ENCODE peak calls at places on chromosomes 4 and X, in eight cellular contexts. One of them, this sample, is unnamed.

GRCh38 chr4:152609460-152609859 is 70.3 kb downstream of the TMEM154 start:
- DNase-seq in body of pancreas: no peak
- DNase-seq in Peyer's patch: no peak
- DNase-seq in endothelial cell of umbilical vein: no peak
- DNase-seq in breast epithelium: no peak
- DNase-seq in right lobe of liver: no peak
- DNase-seq in uterus: no peak
- DNase-seq in tibial nerve: no peak
- DNase-seq in this sample: no peak

GRCh38 chr4:173230077-173230476 is 61.5 kb downstream of the GALNT7 start:
- DNase-seq in body of pancreas: no peak
- DNase-seq in Peyer's patch: no peak
- DNase-seq in endothelial cell of umbilical vein: no peak
- DNase-seq in breast epithelium: no peak
- DNase-seq in right lobe of liver: no peak
- DNase-seq in uterus: no peak
- DNase-seq in tibial nerve: no peak
- DNase-seq in this sample: no peak

GRCh38 chr4:127045872-127046271 is 586.9 kb upstream of the INTU start:
- DNase-seq in body of pancreas: no peak
- DNase-seq in Peyer's patch: no peak
- DNase-seq in endothelial cell of umbilical vein: no peak
- DNase-seq in breast epithelium: no peak
- DNase-seq in right lobe of liver: no peak
- DNase-seq in uterus: no peak
- DNase-seq in tibial nerve: no peak
- DNase-seq in this sample: no peak

GRCh38 chrX:50718791-50719190 is 95.2 kb downstream of the SHROOM4 start:
- DNase-seq in body of pancreas: no peak
- DNase-seq in Peyer's patch: no peak
- DNase-seq in endothelial cell of umbilical vein: peak; percentile 21
- DNase-seq in breast epithelium: no peak
- DNase-seq in right lobe of liver: no peak
- DNase-seq in uterus: no peak
- DNase-seq in tibial nerve: no peak
- DNase-seq in this sample: no peak

GRCh38 chrX:39476596-39476995 is 621.2 kb downstream of the BCOR start:
- DNase-seq in body of pancreas: no peak
- DNase-seq in Peyer's patch: no peak
- DNase-seq in endothelial cell of umbilical vein: no peak
- DNase-seq in breast epithelium: no peak
- DNase-seq in right lobe of liver: no peak
- DNase-seq in uterus: no peak
- DNase-seq in tibial nerve: no peak
- DNase-seq in this sample: no peak

GRCh38 chrX:151596282-151596681 is 32.8 kb downstream of the PASD1 start:
- DNase-seq in body of pancreas: no peak
- DNase-seq in Peyer's patch: no peak
- DNase-seq in endothelial cell of umbilical vein: no peak
- DNase-seq in breast epithelium: no peak
- DNase-seq in right lobe of liver: no peak
- DNase-seq in uterus: no peak
- DNase-seq in tibial nerve: no peak
- DNase-seq in this sample: no peak

GRCh38 chrX:41558531-41558930 is 111.4 kb downstream of the NYX start:
- DNase-seq in body of pancreas: no peak
- DNase-seq in Peyer's patch: no peak
- DNase-seq in endothelial cell of umbilical vein: peak; percentile 34
- DNase-seq in breast epithelium: no peak
- DNase-seq in right lobe of liver: no peak
- DNase-seq in uterus: no peak
- DNase-seq in tibial nerve: no peak
- DNase-seq in this sample: no peak

GRCh38 chr4:78625073-78625472 is 73.5 kb downstream of the ANXA3 start:
- DNase-seq in body of pancreas: no peak
- DNase-seq in Peyer's patch: no peak
- DNase-seq in endothelial cell of umbilical vein: no peak
- DNase-seq in breast epithelium: no peak
- DNase-seq in right lobe of liver: no peak
- DNase-seq in uterus: no peak
- DNase-seq in tibial nerve: no peak
- DNase-seq in this sample: no peak

GRCh38 chrX:16594490-16594889 is 55.5 kb upstream of the S100G start:
- DNase-seq in body of pancreas: no peak
- DNase-seq in Peyer's patch: no peak
- DNase-seq in endothelial cell of umbilical vein: peak; percentile 49
- DNase-seq in breast epithelium: no peak
- DNase-seq in right lobe of liver: no peak
- DNase-seq in uterus: no peak
- DNase-seq in tibial nerve: no peak
- DNase-seq in this sample: no peak

GRCh38 chr4:121822796-121823504 is 733 bp downstream of the CCNA2 start:
- DNase-seq in body of pancreas: peak; percentile 34
- DNase-seq in Peyer's patch: no peak
- DNase-seq in endothelial cell of umbilical vein: peak; percentile 39
- DNase-seq in breast epithelium: no peak
- DNase-seq in right lobe of liver: no peak
- DNase-seq in uterus: peak; percentile 26
- DNase-seq in tibial nerve: no peak
- DNase-seq in this sample: no peak

GRCh38 chr4:61805979-61806378 is 605.9 kb downstream of the ADGRL3 start:
- DNase-seq in body of pancreas: no peak
- DNase-seq in Peyer's patch: no peak
- DNase-seq in endothelial cell of umbilical vein: no peak
- DNase-seq in breast epithelium: no peak
- DNase-seq in right lobe of liver: no peak
- DNase-seq in uterus: no peak
- DNase-seq in tibial nerve: no peak
- DNase-seq in this sample: no peak

GRCh38 chrX:50697691-50698090 is 116.3 kb downstream of the SHROOM4 start:
- DNase-seq in body of pancreas: no peak
- DNase-seq in Peyer's patch: no peak
- DNase-seq in endothelial cell of umbilical vein: peak; percentile 75
- DNase-seq in breast epithelium: no peak
- DNase-seq in right lobe of liver: no peak
- DNase-seq in uterus: no peak
- DNase-seq in tibial nerve: no peak
- DNase-seq in this sample: no peak

GRCh38 chr4:167100120-167100519 is 134.2 kb downstream of the SPOCK3 start:
- DNase-seq in body of pancreas: no peak
- DNase-seq in Peyer's patch: no peak
- DNase-seq in endothelial cell of umbilical vein: peak; percentile 39
- DNase-seq in breast epithelium: no peak
- DNase-seq in right lobe of liver: no peak
- DNase-seq in uterus: no peak
- DNase-seq in tibial nerve: no peak
- DNase-seq in this sample: no peak

GRCh38 chr4:92100980-92101379 is 202.8 kb upstream of the GRID2 start:
- DNase-seq in body of pancreas: no peak
- DNase-seq in Peyer's patch: no peak
- DNase-seq in endothelial cell of umbilical vein: no peak
- DNase-seq in breast epithelium: no peak
- DNase-seq in right lobe of liver: no peak
- DNase-seq in uterus: no peak
- DNase-seq in tibial nerve: no peak
- DNase-seq in this sample: no peak

GRCh38 chr4:10656988-10657387 is 27.6 kb downstream of the CLNK start:
- DNase-seq in body of pancreas: no peak
- DNase-seq in Peyer's patch: no peak
- DNase-seq in endothelial cell of umbilical vein: peak; percentile 57
- DNase-seq in breast epithelium: no peak
- DNase-seq in right lobe of liver: no peak
- DNase-seq in uterus: no peak
- DNase-seq in tibial nerve: no peak
- DNase-seq in this sample: no peak

GRCh38 chr4:122666527-122667245 is 45.8 kb upstream of the IL21 start:
- DNase-seq in body of pancreas: no peak
- DNase-seq in Peyer's patch: no peak
- DNase-seq in endothelial cell of umbilical vein: peak; percentile 71
- DNase-seq in breast epithelium: no peak
- DNase-seq in right lobe of liver: no peak
- DNase-seq in uterus: no peak
- DNase-seq in tibial nerve: no peak
- DNase-seq in this sample: no peak

GRCh38 chr4:40038972-40039371 is 17.7 kb upstream of the N4BP2 start:
- DNase-seq in body of pancreas: no peak
- DNase-seq in Peyer's patch: no peak
- DNase-seq in endothelial cell of umbilical vein: peak; percentile 43
- DNase-seq in breast epithelium: no peak
- DNase-seq in right lobe of liver: no peak
- DNase-seq in uterus: no peak
- DNase-seq in tibial nerve: no peak
- DNase-seq in this sample: no peak

GRCh38 chr4:113943085-113943484 is 36.4 kb downstream of the ARSJ start:
- DNase-seq in body of pancreas: no peak
- DNase-seq in Peyer's patch: no peak
- DNase-seq in endothelial cell of umbilical vein: no peak
- DNase-seq in breast epithelium: no peak
- DNase-seq in right lobe of liver: no peak
- DNase-seq in uterus: no peak
- DNase-seq in tibial nerve: no peak
- DNase-seq in this sample: no peak

GRCh38 chrX:16589211-16589610 is 60.7 kb upstream of the S100G start:
- DNase-seq in body of pancreas: no peak
- DNase-seq in Peyer's patch: no peak
- DNase-seq in endothelial cell of umbilical vein: peak; percentile 74
- DNase-seq in breast epithelium: no peak
- DNase-seq in right lobe of liver: no peak
- DNase-seq in uterus: no peak
- DNase-seq in tibial nerve: no peak
- DNase-seq in this sample: no peak

GRCh38 chr4:99715286-99715685 is 57.7 kb upstream of the C4orf54 start:
- DNase-seq in body of pancreas: no peak
- DNase-seq in Peyer's patch: no peak
- DNase-seq in endothelial cell of umbilical vein: no peak
- DNase-seq in breast epithelium: no peak
- DNase-seq in right lobe of liver: no peak
- DNase-seq in uterus: no peak
- DNase-seq in tibial nerve: no peak
- DNase-seq in this sample: no peak

GRCh38 chr4:84782517-84782916 is 184.0 kb downstream of the WDFY3 start:
- DNase-seq in body of pancreas: no peak
- DNase-seq in Peyer's patch: no peak
- DNase-seq in endothelial cell of umbilical vein: no peak
- DNase-seq in breast epithelium: no peak
- DNase-seq in right lobe of liver: no peak
- DNase-seq in uterus: no peak
- DNase-seq in tibial nerve: no peak
- DNase-seq in this sample: no peak

GRCh38 chr4:59612235-59612634 is 1587.9 kb upstream of the ADGRL3 start:
- DNase-seq in body of pancreas: no peak
- DNase-seq in Peyer's patch: no peak
- DNase-seq in endothelial cell of umbilical vein: no peak
- DNase-seq in breast epithelium: no peak
- DNase-seq in right lobe of liver: no peak
- DNase-seq in uterus: no peak
- DNase-seq in tibial nerve: no peak
- DNase-seq in this sample: no peak

GRCh38 chr4:137417676-137418075 is 114.6 kb downstream of the PCDH18 start:
- DNase-seq in body of pancreas: no peak
- DNase-seq in Peyer's patch: no peak
- DNase-seq in endothelial cell of umbilical vein: no peak
- DNase-seq in breast epithelium: no peak
- DNase-seq in right lobe of liver: no peak
- DNase-seq in uterus: no peak
- DNase-seq in tibial nerve: no peak
- DNase-seq in this sample: no peak

GRCh38 chr4:6671648-6672047 is 22.0 kb upstream of the S100P start:
- DNase-seq in body of pancreas: no peak
- DNase-seq in Peyer's patch: no peak
- DNase-seq in endothelial cell of umbilical vein: no peak
- DNase-seq in breast epithelium: no peak
- DNase-seq in right lobe of liver: no peak
- DNase-seq in uterus: no peak
- DNase-seq in tibial nerve: no peak
- DNase-seq in this sample: no peak

GRCh38 chr4:6676722-6677558 is 16.7 kb upstream of the S100P start:
- DNase-seq in body of pancreas: no peak
- DNase-seq in Peyer's patch: no peak
- DNase-seq in endothelial cell of umbilical vein: no peak
- DNase-seq in breast epithelium: no peak
- DNase-seq in right lobe of liver: no peak
- DNase-seq in uterus: no peak
- DNase-seq in tibial nerve: no peak
- DNase-seq in this sample: no peak

GRCh38 chr4:6672131-6672530 is 21.5 kb upstream of the S100P start:
- DNase-seq in body of pancreas: no peak
- DNase-seq in Peyer's patch: no peak
- DNase-seq in endothelial cell of umbilical vein: no peak
- DNase-seq in breast epithelium: no peak
- DNase-seq in right lobe of liver: no peak
- DNase-seq in uterus: no peak
- DNase-seq in tibial nerve: no peak
- DNase-seq in this sample: no peak

GRCh38 chr4:6674500-6675149 is 19.1 kb upstream of the S100P start:
- DNase-seq in body of pancreas: peak; percentile 48
- DNase-seq in Peyer's patch: no peak
- DNase-seq in endothelial cell of umbilical vein: peak; percentile 48
- DNase-seq in breast epithelium: no peak
- DNase-seq in right lobe of liver: no peak
- DNase-seq in uterus: no peak
- DNase-seq in tibial nerve: no peak
- DNase-seq in this sample: no peak

GRCh38 chr4:6673660-6674499 is 19.8 kb upstream of the S100P start:
- DNase-seq in body of pancreas: peak; percentile 93
- DNase-seq in Peyer's patch: peak; percentile 95
- DNase-seq in endothelial cell of umbilical vein: peak; percentile 97
- DNase-seq in breast epithelium: peak; percentile 93
- DNase-seq in right lobe of liver: peak; percentile 93
- DNase-seq in uterus: peak; percentile 95
- DNase-seq in tibial nerve: peak; percentile 87
- DNase-seq in this sample: peak; percentile 96
- TF ChIP-seq POLR2A in body of pancreas: peak; percentile 73
- TF ChIP-seq POLR2A in Peyer's patch: no peak
- TF ChIP-seq POLR2A in endothelial cell of umbilical vein: peak; percentile 77
- TF ChIP-seq POLR2A in breast epithelium: no peak
- TF ChIP-seq POLR2A in right lobe of liver: peak; percentile 50
- TF ChIP-seq POLR2A in uterus: peak; percentile 86
- TF ChIP-seq POLR2A in tibial nerve: peak; percentile 39
- TF ChIP-seq POLR2A in this sample: no peak

GRCh38 chr4:101086801-101087586 is 260.3 kb downstream of the PPP3CA start:
- DNase-seq in body of pancreas: no peak
- DNase-seq in Peyer's patch: no peak
- DNase-seq in endothelial cell of umbilical vein: no peak
- DNase-seq in breast epithelium: no peak
- DNase-seq in right lobe of liver: no peak
- DNase-seq in uterus: no peak
- DNase-seq in tibial nerve: no peak
- DNase-seq in this sample: no peak
- TF ChIP-seq CTCF in body of pancreas: no peak
- TF ChIP-seq CTCF in Peyer's patch: no peak
- TF ChIP-seq CTCF in endothelial cell of umbilical vein: peak; percentile 5
- TF ChIP-seq CTCF in breast epithelium: no peak
- TF ChIP-seq CTCF in right lobe of liver: no peak
- TF ChIP-seq CTCF in uterus: no peak
- TF ChIP-seq CTCF in tibial nerve: no peak
- TF ChIP-seq CTCF in this sample: no peak

GRCh38 chrX:48703642-48704481 is 7.3 kb downstream of the SUV39H1 start:
- DNase-seq in body of pancreas: no peak
- DNase-seq in Peyer's patch: no peak
- DNase-seq in endothelial cell of umbilical vein: no peak
- DNase-seq in breast epithelium: peak; percentile 54
- DNase-seq in right lobe of liver: no peak
- DNase-seq in uterus: no peak
- DNase-seq in tibial nerve: no peak
- DNase-seq in this sample: no peak
- H3K36me3 ChIP-seq in body of pancreas: no peaks in the 10 kb centered on the region
- H3K36me3 ChIP-seq in Peyer's patch: no peaks in the 10 kb centered on the region
- H3K36me3 ChIP-seq in endothelial cell of umbilical vein: peaks cover 4% of the 10 kb centered on the region
- H3K36me3 ChIP-seq in breast epithelium: no peaks in the 10 kb centered on the region
- H3K36me3 ChIP-seq in right lobe of liver: no peaks in the 10 kb centered on the region
- H3K36me3 ChIP-seq in uterus: no peaks in the 10 kb centered on the region
- H3K36me3 ChIP-seq in tibial nerve: no peaks in the 10 kb centered on the region
- H3K36me3 ChIP-seq in this sample: peaks cover 15% of the 10 kb centered on the region

GRCh38 chr4:128061566-128062536 is 739 bp downstream of the LARP1B start:
- DNase-seq in body of pancreas: peak; percentile 71
- DNase-seq in Peyer's patch: peak; percentile 81
- DNase-seq in endothelial cell of umbilical vein: peak; percentile 64
- DNase-seq in breast epithelium: peak; percentile 36
- DNase-seq in right lobe of liver: peak; percentile 78
- DNase-seq in uterus: peak; percentile 35
- DNase-seq in tibial nerve: peak; percentile 22
- DNase-seq in this sample: peak; percentile 76
- TF ChIP-seq POLR2A in body of pancreas: peak; percentile 74
- TF ChIP-seq POLR2A in Peyer's patch: peak; percentile 53
- TF ChIP-seq POLR2A in endothelial cell of umbilical vein: no peak
- TF ChIP-seq POLR2A in breast epithelium: no peak
- TF ChIP-seq POLR2A in right lobe of liver: peak; percentile 29
- TF ChIP-seq POLR2A in uterus: no peak
- TF ChIP-seq POLR2A in tibial nerve: no peak
- TF ChIP-seq POLR2A in this sample: peak; percentile 27